ENCODE peak calls at places on chromosomes 11 and 22, in five cellular contexts. B is IMR-90, O is H9, S is trophoblast cell, U is mesenchymal stem cell. Q is an unnamed sample.

GRCh38 chr11:15177491-15177890 is 62.8 kb downstream of the INSC start:
- DNase-seq in U (no peak), B (no peak), O (no peak), S (no peak), Q (no peak)

GRCh38 chr11:68038226-68038717 is 553 bp upstream of the TCIRG1 start:
- DNase-seq in U (peak), B (no peak), O (no peak), S (peak), Q (no peak)

GRCh38 chr11:131656839-131657211 is 286.4 kb downstream of the NTM start:
- DNase-seq in O (peak), U (no peak), B (no peak), S (no peak), Q (no peak)

GRCh38 chr22:27723150-27723549 is 78.4 kb downstream of the MN1 start:
- DNase-seq in B (no peak), U (no peak), O (no peak), S (no peak), Q (no peak)

GRCh38 chr22:34067031-34067430 is 146.8 kb upstream of the LARGE1 start:
- DNase-seq in O (no peak), U (no peak), S (no peak), B (no peak), Q (no peak)

GRCh38 chr11:102341844-102342318 is 5.1 kb upstream of the BIRC2 start:
- DNase-seq in U (peak), O (peak), S (peak), B (peak), Q (peak)

GRCh38 chr11:70526116-70527045 is 128.1 kb downstream of the CTTN start:
- DNase-seq in U (no peak), S (peak), O (no peak), B (no peak), Q (no peak)

GRCh38 chr11:76621866-76622265 is 48.7 kb downstream of the LRRC32 start:
- DNase-seq in S (no peak), B (peak), U (peak), O (no peak), Q (no peak)

GRCh38 chr11:32312865-32313403 is 122.4 kb downstream of the WT1 start:
- DNase-seq in S (peak), B (peak), O (peak), U (peak), Q (no peak)

GRCh38 chr22:41915035-41915782 is at the start of gene SHISA8:
- DNase-seq in O (no peak), S (peak), U (peak), B (peak), Q (no peak)

GRCh38 chr11:14882196-14882595 is 9.8 kb downstream of the CYP2R1 start:
- DNase-seq in S (no peak), B (no peak), O (no peak), U (no peak), Q (no peak)

GRCh38 chr11:64629796-64630562 is 39.0 kb downstream of the SLC22A12 start:
- DNase-seq in B (no peak), O (peak), U (no peak), S (peak), Q (no peak)

GRCh38 chr11:798093-798713 is at the start of gene SLC25A22:
- DNase-seq in O (peak), U (peak), B (peak), S (peak), Q (peak)
- H2AFZ ChIP-seq in O (no peak), U (peak), B (peak), S (peak), Q (peak)

GRCh38 chr11:92762175-92762574 is 207.3 kb upstream of the MTNR1B start:
- DNase-seq in B (no peak), O (no peak), S (no peak), U (no peak), Q (no peak)
- H3K23ac ChIP-seq in B (no peak), O (no peak), S (no peak), U (no peak), Q (no peak)

GRCh38 chr11:116457336-116458007 is 315.3 kb downstream of the BUD13 start:
- DNase-seq in B (no peak), S (no peak), U (no peak), O (no peak), Q (peak)
- H2BK120ac ChIP-seq in B (no peak), S (no peak), U (no peak), O (no peak), Q (peak)

GRCh38 chr11:11148104-11148509 is 204.9 kb downstream of the CSNK2A3 start:
- DNase-seq in O (peak), U (peak), S (peak), B (peak), Q (no peak)

GRCh38 chr11:11146830-11147229 is 206.2 kb downstream of the CSNK2A3 start:
- DNase-seq in U (no peak), O (no peak), B (no peak), S (no peak), Q (no peak)

GRCh38 chr11:11152877-11153276 is 200.2 kb downstream of the CSNK2A3 start:
- DNase-seq in U (no peak), S (no peak), B (no peak), O (no peak), Q (no peak)

GRCh38 chr11:11149671-11150459 is 203.2 kb downstream of the CSNK2A3 start:
- DNase-seq in S (no peak), O (no peak), U (no peak), B (no peak), Q (no peak)

GRCh38 chr11:11148598-11148997 is 204.5 kb downstream of the CSNK2A3 start:
- DNase-seq in O (no peak), U (no peak), B (no peak), S (no peak), Q (no peak)
- H2AFZ ChIP-seq in O (no peak), U (no peak), B (no peak), S (peak), Q (no peak)

Q was measured in neuronal stem cell.